ENCODE peak calls at places on chromosomes 4 and X, in eight cellular contexts. A is foreskin fibroblast, N is left lung, Q is astrocyte of the cerebellum, O is PC-3, C is fibroblast of mammary gland, G is aorta, S is transverse colon. R is an unnamed sample.

GRCh38 chr4:37666625-37667071 is 19.5 kb downstream of the RELL1 start:
- DNase-seq in C (peak; percentile 96), O (peak; percentile 84), N (peak; percentile 60), S (peak; percentile 50), Q (peak; percentile 41), A (peak; percentile 88), G (peak; percentile 56), R (peak; percentile 49)

GRCh38 chr4:99537674-99538073 is 26.2 kb downstream of the TRMT10A start:
- DNase-seq in Q (no peak), S (no peak), O (no peak), N (no peak), C (no peak), G (no peak), A (no peak), R (no peak)

GRCh38 chr4:166277406-166277805 is 404.4 kb downstream of the TLL1 start:
- DNase-seq in Q (peak; percentile 38), N (no peak), A (peak; percentile 5), O (peak; percentile 61), C (no peak), G (no peak), S (no peak), R (no peak)

GRCh38 chrX:154401045-154401799 is 3.0 kb downstream of the RPL10 start:
- DNase-seq in O (peak; percentile 30), S (no peak), Q (no peak), C (peak; percentile 45), G (no peak), N (no peak), A (peak; percentile 19), R (no peak)

GRCh38 chr4:148076964-148077363 is 345.1 kb downstream of the ARHGAP10 start:
- DNase-seq in N (no peak), S (no peak), Q (no peak), O (no peak), C (peak; percentile 44), G (no peak), A (no peak), R (no peak)

GRCh38 chr4:121653214-121653613 is 43.6 kb downstream of the ANXA5 start:
- DNase-seq in S (no peak), C (no peak), O (no peak), Q (no peak), A (no peak), N (no peak), G (no peak), R (no peak)

GRCh38 chrX:20244936-20245335 is 21.8 kb downstream of the RPS6KA3 start:
- DNase-seq in N (no peak), C (peak; percentile 43), O (no peak), Q (peak; percentile 52), G (no peak), A (no peak), S (no peak), R (no peak)

GRCh38 chr4:177447417-177448004 is 5.3 kb upstream of the AGA start:
- DNase-seq in Q (no peak), O (no peak), A (no peak), G (no peak), N (no peak), C (no peak), S (no peak), R (no peak)

GRCh38 chr4:72631296-72631695 is 62.3 kb upstream of the ADAMTS3 start:
- DNase-seq in A (peak; percentile 42), C (peak; percentile 91), N (no peak), S (no peak), G (no peak), O (peak; percentile 95), Q (peak; percentile 75), R (peak; percentile 59)

GRCh38 chrX:107102980-107103379 is 15.6 kb downstream of the RBM41 start:
- DNase-seq in G (no peak), A (no peak), O (peak; percentile 10), N (no peak), C (peak; percentile 25), S (no peak), Q (no peak), R (no peak)

GRCh38 chr4:127993150-127993549 is 27.9 kb downstream of the ABHD18 start:
- DNase-seq in G (no peak), A (no peak), C (no peak), S (no peak), N (no peak), Q (no peak), O (no peak), R (no peak)

GRCh38 chr4:1628892-1629703 is 55.0 kb downstream of the FAM53A start:
- DNase-seq in N (peak; percentile 66), O (peak; percentile 51), Q (no peak), C (peak; percentile 28), S (peak; percentile 65), G (peak; percentile 74), A (peak; percentile 12), R (peak; percentile 51)

GRCh38 chr4:76342803-76343202 is 36.3 kb downstream of the STBD1 start:
- DNase-seq in C (no peak), N (no peak), O (no peak), Q (no peak), S (no peak), A (no peak), G (no peak), R (no peak)

GRCh38 chr4:151599876-151600275 is 160.9 kb downstream of the GATB start:
- DNase-seq in C (peak; percentile 59), Q (no peak), N (no peak), S (no peak), G (no peak), O (no peak), A (peak; percentile 18), R (no peak)

GRCh38 chrX:53223955-53224859 is 800 bp downstream of the KDM5C start:
- DNase-seq in Q (peak; percentile 48), C (peak; percentile 88), S (peak; percentile 22), G (no peak), A (peak; percentile 33), N (no peak), O (peak; percentile 78), R (peak; percentile 3)

GRCh38 chrX:72128881-72129280 is 2.8 kb downstream of the RTL5 start:
- DNase-seq in G (no peak), C (peak; percentile 18), S (no peak), N (no peak), A (no peak), Q (no peak), O (peak; percentile 44), R (peak; percentile 26)

GRCh38 chr4:39713691-39714090 is 15.8 kb downstream of the UBE2K start:
- DNase-seq in C (peak; percentile 57), O (no peak), A (no peak), Q (no peak), N (no peak), G (no peak), S (no peak), R (peak; percentile 50)

GRCh38 chr4:30725562-30725961 is 5.4 kb downstream of the PCDH7 start:
- DNase-seq in O (no peak), G (no peak), Q (no peak), C (no peak), A (no peak), S (no peak), N (no peak), R (no peak)
- H3K4me3 ChIP-seq in O (no peak overlapping the region), G (peak overlapping the region; percentile 95), Q (peak overlapping the region; percentile 18), C (no peak overlapping the region), A (no peak overlapping the region), S (peak overlapping the region; percentile 0), N (no peak overlapping the region), R (no peak overlapping the region)

DNA sequence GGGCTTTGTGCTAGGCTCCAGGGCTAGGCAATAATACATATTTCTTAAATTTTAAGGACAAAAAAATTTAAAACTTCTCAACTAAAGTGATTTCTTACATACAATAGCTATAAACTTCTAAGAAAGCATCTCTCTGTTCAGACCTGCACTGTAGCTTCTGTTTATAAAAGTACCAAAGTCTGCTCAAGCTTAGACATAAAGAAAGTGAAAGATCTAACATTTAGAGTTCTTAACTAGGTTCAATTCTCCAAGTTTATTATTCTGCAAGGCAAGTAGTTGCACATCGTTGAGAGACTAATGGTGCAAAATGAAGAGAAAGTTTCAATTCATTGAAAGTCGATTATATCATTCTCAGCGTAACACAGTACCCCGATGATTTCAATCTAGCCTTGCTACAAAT is 857.4 kb upstream of the HTR2C start:
- DNase-seq in N (no peak), G (no peak), C (no peak), Q (no peak), A (no peak), S (no peak), O (no peak), R (no peak)
- H3K4me3 ChIP-seq in N (no peak overlapping the region), G (no peak overlapping the region), C (no peak overlapping the region), Q (no peak overlapping the region), A (no peak overlapping the region), S (no peak overlapping the region), O (no peak overlapping the region), R (no peak overlapping the region)

DNA sequence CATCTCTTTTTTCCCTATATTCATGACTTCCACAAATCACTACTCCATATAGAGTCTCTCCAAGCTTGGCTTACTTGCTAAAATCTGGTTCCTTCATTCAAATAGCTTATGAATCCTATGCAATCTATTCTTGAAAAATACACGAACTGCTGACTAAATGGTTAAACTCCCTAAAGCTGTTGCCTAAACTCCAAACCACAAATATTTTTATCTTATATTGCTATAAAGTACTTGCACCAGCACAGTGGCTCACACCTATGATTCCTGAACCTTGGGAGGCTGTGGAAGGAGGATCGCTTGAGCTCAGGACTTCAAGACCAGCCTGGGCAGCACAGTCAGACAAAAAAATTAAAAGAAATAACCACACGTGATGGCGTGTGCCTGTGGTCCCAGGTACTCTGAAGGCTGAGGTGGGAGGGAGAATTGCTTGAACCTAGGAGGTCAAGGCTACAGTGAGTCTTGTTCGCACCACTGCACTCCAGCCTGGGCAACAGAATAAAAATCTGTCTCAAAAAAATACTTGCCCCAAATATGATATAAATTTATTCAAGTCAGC is 2.2 kb downstream of the FBXO8 start:
- DNase-seq in C (no peak), G (no peak), S (no peak), Q (no peak), O (no peak), A (no peak), N (no peak), R (no peak)
- H3K4me3 ChIP-seq in C (no peak overlapping the region), G (no peak overlapping the region), S (no peak overlapping the region), Q (no peak overlapping the region), O (peak overlapping the region; percentile 26), A (no peak overlapping the region), N (no peak overlapping the region), R (no peak overlapping the region)

GRCh38 chrX:9234315-9234714 is 200.4 kb upstream of the FAM9B start:
- DNase-seq in N (no peak), O (no peak), Q (no peak), C (no peak), S (no peak), G (no peak), A (no peak), R (no peak)

GRCh38 chrX:9241427-9241826 is 207.5 kb upstream of the FAM9B start:
- DNase-seq in O (no peak), A (no peak), Q (no peak), G (no peak), S (no peak), C (no peak), N (no peak), R (no peak)

GRCh38 chrX:9240956-9241355 is 207.0 kb upstream of the FAM9B start:
- DNase-seq in N (no peak), S (no peak), G (no peak), C (no peak), O (no peak), A (no peak), Q (no peak), R (no peak)

GRCh38 chrX:9231491-9231890 is 197.6 kb upstream of the FAM9B start:
- DNase-seq in S (no peak), C (peak; percentile 54), N (no peak), O (peak; percentile 77), G (no peak), Q (no peak), A (peak; percentile 23), R (no peak)

DNA sequence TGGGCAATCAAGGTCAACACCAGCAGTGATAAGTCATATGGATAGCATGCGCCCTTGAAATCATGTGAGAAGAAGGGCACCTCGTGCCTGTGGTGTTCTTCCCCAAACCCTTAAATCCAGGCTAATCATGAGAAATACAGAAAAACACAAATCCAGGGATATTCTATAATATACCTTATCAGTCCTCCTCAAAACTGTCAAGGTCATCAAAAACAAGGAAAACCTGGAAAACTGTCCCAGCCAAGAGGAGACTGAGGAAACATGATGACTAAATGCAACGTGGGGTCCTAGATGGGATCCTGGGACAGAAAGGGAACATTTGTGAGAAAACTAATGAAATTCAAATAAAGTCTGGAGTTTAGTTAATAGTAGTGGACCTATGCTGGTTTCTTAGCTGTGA is 201.8 kb upstream of the FAM9B start:
- DNase-seq in Q (no peak), G (no peak), C (no peak), S (no peak), N (no peak), A (no peak), O (no peak), R (no peak)
- H3K4me3 ChIP-seq in Q (no peak overlapping the region), G (no peak overlapping the region), C (no peak overlapping the region), S (no peak overlapping the region), N (no peak overlapping the region), A (no peak overlapping the region), O (no peak overlapping the region), R (no peak overlapping the region)